ENCODE peak calls at places on chromosomes 7 and 10, in six cellular contexts. One of them, this sample, is unnamed.

GRCh38 chr7:8433477-8434289 is at the start of gene NXPH1:
- DNase-seq in K562: peak
- DNase-seq in GM12892: peak
- DNase-seq in HepG2: peak
- DNase-seq in H1: peak
- DNase-seq in GM12878: no peak
- DNase-seq in this sample: no peak

GRCh38 chr10:44326474-44327030 is 58.3 kb downstream of the CXCL12 start:
- DNase-seq in HepG2: no peak
- DNase-seq in K562: no peak
- DNase-seq in GM12892: no peak
- DNase-seq in GM12878: no peak
- DNase-seq in H1: peak
- DNase-seq in this sample: no peak

GRCh38 chr7:52064493-52064892 is 747.9 kb upstream of the COBL start:
- DNase-seq in K562: no peak
- DNase-seq in HepG2: no peak
- DNase-seq in GM12892: no peak
- DNase-seq in H1: no peak
- DNase-seq in GM12878: no peak
- DNase-seq in this sample: no peak

GRCh38 chr7:73831656-73832579 is 1.1 kb downstream of the CLDN4 start:
- DNase-seq in HepG2: peak
- DNase-seq in GM12892: no peak
- DNase-seq in K562: no peak
- DNase-seq in GM12878: no peak
- DNase-seq in H1: peak
- DNase-seq in this sample: no peak

GRCh38 chr7:148650232-148650858 is 48.4 kb upstream of the CUL1 start:
- DNase-seq in GM12892: no peak
- DNase-seq in HepG2: no peak
- DNase-seq in H1: no peak
- DNase-seq in GM12878: no peak
- DNase-seq in K562: no peak
- DNase-seq in this sample: no peak

GRCh38 chr7:69773535-69774225 is 175.4 kb downstream of the AUTS2 start:
- DNase-seq in GM12892: no peak
- DNase-seq in K562: no peak
- DNase-seq in HepG2: no peak
- DNase-seq in GM12878: no peak
- DNase-seq in H1: no peak
- DNase-seq in this sample: no peak

GRCh38 chr10:127485153-127485857 is 63.8 kb upstream of the NPS start:
- DNase-seq in K562: no peak
- DNase-seq in GM12892: no peak
- DNase-seq in GM12878: no peak
- DNase-seq in H1: peak
- DNase-seq in HepG2: no peak
- DNase-seq in this sample: no peak

GRCh38 chr7:136134503-136134902 is 157.3 kb upstream of the MTPN start:
- DNase-seq in GM12892: no peak
- DNase-seq in H1: no peak
- DNase-seq in K562: no peak
- DNase-seq in GM12878: no peak
- DNase-seq in HepG2: no peak
- DNase-seq in this sample: no peak

GRCh38 chr10:119131512-119132240 is 27.8 kb downstream of the DENND10 start:
- DNase-seq in H1: no peak
- DNase-seq in K562: no peak
- DNase-seq in HepG2: no peak
- DNase-seq in GM12892: no peak
- DNase-seq in GM12878: peak
- DNase-seq in this sample: no peak

GRCh38 chr7:5629941-5630340 is 151.5 kb downstream of the RNF216 start:
- DNase-seq in GM12878: no peak
- DNase-seq in GM12892: no peak
- DNase-seq in K562: no peak
- DNase-seq in H1: peak
- DNase-seq in HepG2: no peak
- DNase-seq in this sample: no peak
- TF ChIP-seq TAF1 in GM12878: no peak
- TF ChIP-seq TAF1 in GM12892: no peak
- TF ChIP-seq TAF1 in K562: no peak
- TF ChIP-seq TAF1 in H1: no peak
- TF ChIP-seq TAF1 in HepG2: no peak
- TF ChIP-seq TAF1 in this sample: no peak

GRCh38 chr7:155318245-155318644 is 20.6 kb downstream of the INSIG1 start:
- DNase-seq in K562: no peak
- DNase-seq in H1: no peak
- DNase-seq in HepG2: no peak
- DNase-seq in GM12892: no peak
- DNase-seq in GM12878: no peak
- DNase-seq in this sample: no peak

GRCh38 chr7:155317114-155317434 is 19.4 kb downstream of the INSIG1 start:
- DNase-seq in HepG2: no peak
- DNase-seq in GM12892: no peak
- DNase-seq in H1: no peak
- DNase-seq in GM12878: no peak
- DNase-seq in K562: no peak
- DNase-seq in this sample: no peak

GRCh38 chr7:155313082-155313481 is 15.4 kb downstream of the INSIG1 start:
- DNase-seq in GM12892: no peak
- DNase-seq in H1: no peak
- DNase-seq in K562: no peak
- DNase-seq in HepG2: no peak
- DNase-seq in GM12878: no peak
- DNase-seq in this sample: no peak

GRCh38 chr7:155316427-155317113 is 18.9 kb downstream of the INSIG1 start:
- DNase-seq in H1: no peak
- DNase-seq in GM12892: no peak
- DNase-seq in HepG2: no peak
- DNase-seq in GM12878: no peak
- DNase-seq in K562: no peak
- DNase-seq in this sample: no peak

DNA sequence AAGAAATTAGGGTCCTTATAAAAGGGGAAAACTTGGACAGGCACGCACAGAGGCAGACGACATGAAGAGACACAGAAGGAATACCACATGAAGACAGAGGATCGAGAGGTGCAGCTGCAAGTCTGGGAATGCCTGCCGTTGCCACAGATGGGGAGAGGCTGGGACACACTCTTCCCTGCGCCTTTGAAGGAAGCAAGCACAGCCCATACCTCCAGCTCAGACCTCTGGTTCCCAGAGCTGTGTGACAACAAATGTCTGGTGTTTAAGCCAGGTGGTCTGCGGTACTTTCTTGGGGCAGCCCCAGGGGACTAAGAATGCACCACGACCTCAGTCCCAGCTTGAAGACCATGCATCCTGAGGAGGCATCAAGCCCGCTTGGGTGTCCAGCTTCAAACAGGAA is 18.3 kb downstream of the INSIG1 start:
- DNase-seq in GM12892: no peak
- DNase-seq in K562: no peak
- DNase-seq in H1: no peak
- DNase-seq in GM12878: no peak
- DNase-seq in HepG2: no peak
- DNase-seq in this sample: no peak
- TF ChIP-seq POLR2A in GM12892: no peak
- TF ChIP-seq POLR2A in K562: no peak
- TF ChIP-seq POLR2A in H1: no peak
- TF ChIP-seq POLR2A in GM12878: no peak
- TF ChIP-seq POLR2A in HepG2: no peak
- TF ChIP-seq POLR2A in this sample: no peak

DNA sequence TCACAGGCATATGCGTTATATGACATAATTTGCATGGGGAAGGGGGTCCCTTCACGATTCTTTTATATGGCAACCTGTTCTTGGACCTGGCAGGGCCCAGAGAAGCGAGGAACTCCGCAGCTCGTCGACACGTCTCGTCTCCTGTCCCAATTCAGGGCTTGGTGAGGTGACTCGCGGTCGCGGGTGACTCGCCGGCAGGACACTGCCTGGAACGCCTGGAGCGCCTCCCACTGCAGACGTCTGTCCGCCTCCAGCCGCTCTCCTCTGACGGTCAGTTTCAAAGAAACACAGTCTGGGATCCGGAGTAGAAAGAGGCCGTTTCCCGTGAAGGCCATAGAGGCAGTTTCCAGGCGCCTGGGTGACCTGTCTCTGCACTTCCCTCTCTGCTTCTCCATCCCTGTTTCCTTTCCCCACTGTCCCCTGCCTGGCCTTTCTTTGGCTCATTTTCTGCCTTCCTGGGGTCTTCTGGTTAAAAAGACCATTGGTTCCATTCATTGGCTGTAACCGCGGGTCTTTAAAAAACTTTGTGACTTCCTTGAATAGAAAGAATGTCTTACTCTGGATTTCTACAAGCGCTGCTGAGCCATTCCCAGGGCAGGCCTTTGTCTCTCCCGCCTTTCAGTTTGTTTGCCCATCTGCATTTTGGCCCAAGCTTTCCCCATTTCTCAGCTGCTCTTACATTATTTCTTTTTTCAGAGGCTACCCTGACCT is 1.2 kb downstream of the UPP1 start:
- DNase-seq in HepG2: no peak
- DNase-seq in GM12892: no peak
- DNase-seq in H1: peak
- DNase-seq in GM12878: no peak
- DNase-seq in K562: no peak
- DNase-seq in this sample: no peak
- TF ChIP-seq POLR2AphosphoS5 in HepG2: no peak
- TF ChIP-seq POLR2AphosphoS5 in GM12892: no peak
- TF ChIP-seq POLR2AphosphoS5 in H1: no peak
- TF ChIP-seq POLR2AphosphoS5 in GM12878: no peak
- TF ChIP-seq POLR2AphosphoS5 in K562: no peak
- TF ChIP-seq POLR2AphosphoS5 in this sample: no peak

GRCh38 chr7:149772821-149773425 is 465 bp downstream of the ZNF467 start:
- DNase-seq in GM12878: no peak
- DNase-seq in HepG2: no peak
- DNase-seq in H1: peak
- DNase-seq in K562: peak
- DNase-seq in GM12892: no peak
- DNase-seq in this sample: no peak
- TF ChIP-seq TAF1 in GM12878: no peak
- TF ChIP-seq TAF1 in HepG2: no peak
- TF ChIP-seq TAF1 in H1: no peak
- TF ChIP-seq TAF1 in K562: no peak
- TF ChIP-seq TAF1 in GM12892: no peak
- TF ChIP-seq TAF1 in this sample: no peak

GRCh38 chr7:139230774-139231512 is at the start of gene UBN2:
- DNase-seq in GM12892: peak
- DNase-seq in GM12878: peak
- DNase-seq in H1: peak
- DNase-seq in K562: peak
- DNase-seq in HepG2: peak
- DNase-seq in this sample: peak
- TF ChIP-seq POLR2A in GM12892: peak
- TF ChIP-seq POLR2A in GM12878: peak
- TF ChIP-seq POLR2A in H1: peak
- TF ChIP-seq POLR2A in K562: peak
- TF ChIP-seq POLR2A in HepG2: peak
- TF ChIP-seq POLR2A in this sample: no peak

DNA sequence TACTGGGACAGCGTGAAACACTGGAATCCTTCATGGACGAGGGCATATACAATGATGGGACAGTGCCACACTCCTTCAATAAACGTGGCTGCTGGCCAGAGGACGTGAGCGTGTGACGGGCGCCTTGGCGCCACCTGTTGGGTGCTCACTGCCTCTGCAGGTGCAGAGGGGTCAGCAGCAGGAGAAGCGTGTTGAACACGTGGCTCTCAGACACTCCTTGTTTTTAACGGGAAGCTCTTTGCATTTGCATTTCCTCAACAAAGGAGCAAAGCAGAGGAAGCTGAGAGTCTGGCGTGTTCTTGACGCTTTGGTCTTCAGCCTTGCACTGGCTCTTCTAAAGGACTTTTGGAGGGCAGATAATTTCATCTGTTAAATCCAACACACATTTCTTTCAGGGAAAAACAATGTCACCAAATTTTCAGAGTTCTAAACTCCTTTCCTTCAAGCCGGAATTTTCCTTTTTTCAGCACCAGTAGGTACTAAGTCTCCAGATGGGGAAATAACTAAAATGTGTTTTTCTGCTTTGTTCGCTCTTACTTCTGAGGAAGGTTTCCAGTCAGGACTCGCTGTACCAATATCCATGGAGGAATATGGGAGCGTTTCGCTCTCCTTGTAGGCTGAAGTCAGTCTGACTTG is 2.9 kb upstream of the GET4 start:
- DNase-seq in GM12892: peak
- DNase-seq in K562: peak
- DNase-seq in H1: peak
- DNase-seq in GM12878: peak
- DNase-seq in HepG2: peak
- DNase-seq in this sample: peak
- TF ChIP-seq POLR2AphosphoS5 in GM12892: no peak
- TF ChIP-seq POLR2AphosphoS5 in K562: peak
- TF ChIP-seq POLR2AphosphoS5 in H1: peak
- TF ChIP-seq POLR2AphosphoS5 in GM12878: no peak
- TF ChIP-seq POLR2AphosphoS5 in HepG2: no peak
- TF ChIP-seq POLR2AphosphoS5 in this sample: no peak

GRCh38 chr10:74799840-74800239 is 26.6 kb upstream of the KAT6B start:
- DNase-seq in K562: no peak
- DNase-seq in GM12878: no peak
- DNase-seq in HepG2: peak
- DNase-seq in H1: no peak
- DNase-seq in GM12892: no peak
- DNase-seq in this sample: no peak
- TF ChIP-seq TAF1 in K562: no peak
- TF ChIP-seq TAF1 in GM12878: no peak
- TF ChIP-seq TAF1 in HepG2: no peak
- TF ChIP-seq TAF1 in H1: no peak
- TF ChIP-seq TAF1 in GM12892: no peak
- TF ChIP-seq TAF1 in this sample: no peak